ENCODE peak calls at places on chromosomes 5 and 9, in ten cellular contexts. D, A, U, L, B, V, T, M, E and F are unnamed samples.

GRCh38 chr5:108109059-108109458 is 272.8 kb downstream of the FBXL17 start:
- DNase-seq in D (no peak), A (no peak), U (no peak), L (no peak), B (no peak), V (no peak), T (no peak), M (no peak), E (no peak), F (no peak)

GRCh38 chr5:133907075-133907474 is 61.4 kb downstream of the C5orf15 start:
- DNase-seq in D (no peak), A (no peak), U (no peak), L (no peak), B (no peak), V (no peak), T (no peak), M (no peak), E (no peak), F (no peak)

GRCh38 chr9:98500337-98500919 is 208.3 kb downstream of the GABBR2 start:
- DNase-seq in D (no peak), A (no peak), U (peak), L (no peak), B (no peak), V (no peak), T (no peak), M (no peak), E (no peak), F (no peak)

GRCh38 chr5:117881426-117882230 is 1106.7 kb downstream of the DTWD2 start:
- DNase-seq in D (no peak), A (no peak), U (no peak), L (no peak), B (no peak), V (no peak), T (no peak), M (no peak), E (peak), F (no peak)

GRCh38 chr5:132268698-132269551 is 11.4 kb downstream of the PDLIM4 start:
- DNase-seq in D (no peak), A (no peak), U (no peak), L (peak), B (peak), V (no peak), T (peak), M (no peak), E (no peak), F (no peak)

GRCh38 chr5:1068204-1068894 is 43.5 kb downstream of the SLC12A7 start:
- DNase-seq in D (no peak), A (no peak), U (no peak), L (no peak), B (no peak), V (no peak), T (no peak), M (no peak), E (no peak), F (no peak)

GRCh38 chr9:134768332-134769083 is 112.1 kb upstream of the FCN2 start:
- DNase-seq in D (no peak), A (no peak), U (no peak), L (peak), B (no peak), V (no peak), T (no peak), M (no peak), E (peak), F (no peak)

GRCh38 chr9:128163027-128163515 is 3.0 kb downstream of the BBLN start:
- DNase-seq in D (no peak), A (no peak), U (peak), L (no peak), B (no peak), V (no peak), T (no peak), M (no peak), E (no peak), F (no peak)

GRCh38 chr5:135042595-135042994 is 8.6 kb upstream of the PITX1 start:
- DNase-seq in D (no peak), A (no peak), U (peak), L (no peak), B (no peak), V (no peak), T (no peak), M (no peak), E (no peak), F (no peak)

GRCh38 chr5:57753446-57753845 is 270.8 kb upstream of the ACTBL2 start:
- DNase-seq in D (no peak), A (no peak), U (no peak), L (no peak), B (no peak), V (peak), T (peak), M (no peak), E (no peak), F (no peak)

GRCh38 chr5:168337361-168337760 is 45.9 kb downstream of the WWC1 start:
- DNase-seq in D (no peak), A (no peak), U (no peak), L (no peak), B (no peak), V (no peak), T (no peak), M (no peak), E (no peak), F (no peak)

GRCh38 chr5:124252094-124252750 is 494.2 kb downstream of the ZNF608 start:
- DNase-seq in D (no peak), A (no peak), U (no peak), L (no peak), B (no peak), V (no peak), T (no peak), M (no peak), E (no peak), F (no peak)

GRCh38 chr5:10219068-10219467 is 30.6 kb downstream of the ATPSCKMT start:
- DNase-seq in D (no peak), A (no peak), U (no peak), L (no peak), B (no peak), V (no peak), T (no peak), M (no peak), E (no peak), F (no peak)

GRCh38 chr5:155943516-155944407 is 383.2 kb upstream of the SGCD start:
- DNase-seq in D (peak), A (peak), U (peak), L (no peak), B (peak), V (no peak), T (peak), M (peak), E (peak), F (no peak)

GRCh38 chr5:41921874-41922273 is 3.2 kb upstream of the FBXO4 start:
- DNase-seq in D (no peak), A (no peak), U (no peak), L (no peak), B (no peak), V (no peak), T (peak), M (no peak), E (no peak), F (no peak)

GRCh38 chr5:147530801-147531389 is 21.0 kb upstream of the DPYSL3 start:
- DNase-seq in D (no peak), A (peak), U (no peak), L (no peak), B (no peak), V (peak), T (peak), M (no peak), E (peak), F (no peak)

GRCh38 chr5:150036513-150036912 is 36.0 kb downstream of the HMGXB3 start:
- DNase-seq in D (no peak), A (peak), U (no peak), L (no peak), B (no peak), V (peak), T (peak), M (no peak), E (no peak), F (no peak)

GRCh38 chr9:11374961-11375360 is 762.2 kb upstream of the PTPRD start:
- DNase-seq in D (no peak), A (no peak), U (no peak), L (no peak), B (no peak), V (no peak), T (no peak), M (no peak), E (no peak), F (no peak)

GRCh38 chr5:149125386-149125891 is 15.9 kb upstream of the ABLIM3 start:
- DNase-seq in D (no peak), A (no peak), U (peak), L (no peak), B (no peak), V (no peak), T (peak), M (no peak), E (no peak), F (no peak)

GRCh38 chr5:176678584-176678983 is 31.3 kb downstream of the TSPAN17 start:
- DNase-seq in D (no peak), A (no peak), U (no peak), L (no peak), B (no peak), V (no peak), T (no peak), M (no peak), E (no peak), F (no peak)

GRCh38 chr5:109987970-109988369 is 298.2 kb downstream of the MAN2A1 start:
- DNase-seq in D (no peak), A (no peak), U (no peak), L (no peak), B (no peak), V (no peak), T (no peak), M (no peak), E (no peak), F (no peak)

GRCh38 chr5:170523129-170523497 is 19.3 kb downstream of the KCNIP1 start:
- DNase-seq in D (no peak), A (no peak), U (no peak), L (no peak), B (no peak), V (no peak), T (no peak), M (no peak), E (peak), F (no peak)

GRCh38 chr9:27333241-27334052 is 36.5 kb upstream of the EQTN start:
- DNase-seq in D (peak), A (peak), U (peak), L (peak), B (peak), V (peak), T (peak), M (peak), E (peak), F (peak)

GRCh38 chr9:108188482-108188881 is 667.3 kb downstream of the ACTL7B start:
- DNase-seq in D (no peak), A (no peak), U (no peak), L (no peak), B (no peak), V (no peak), T (no peak), M (no peak), E (no peak), F (no peak)

GRCh38 chr5:98656106-98656795 is 117.2 kb upstream of the RGMB start:
- DNase-seq in D (no peak), A (no peak), U (no peak), L (no peak), B (no peak), V (no peak), T (no peak), M (no peak), E (peak), F (no peak)

GRCh38 chr9:120183615-120184014 is 396.4 kb downstream of the CDK5RAP2 start:
- DNase-seq in D (no peak), A (no peak), U (peak), L (no peak), B (no peak), V (no peak), T (no peak), M (no peak), E (no peak), F (no peak)

GRCh38 chr5:55934117-55934613 is 60.6 kb downstream of the IL6ST start:
- DNase-seq in D (no peak), A (no peak), U (no peak), L (no peak), B (no peak), V (no peak), T (peak), M (no peak), E (no peak), F (no peak)

GRCh38 chr5:135535820-135536801 is at the start of gene NEUROG1:
- DNase-seq in D (peak), A (no peak), U (peak), L (no peak), B (no peak), V (no peak), T (no peak), M (no peak), E (no peak), F (no peak)

GRCh38 chr5:76521240-76521758 is 101.9 kb downstream of the F2RL2 start:
- DNase-seq in D (no peak), A (peak), U (no peak), L (no peak), B (peak), V (no peak), T (peak), M (no peak), E (no peak), F (no peak)

GRCh38 chr5:16493261-16493660 is 27.7 kb upstream of the ZNF622 start:
- DNase-seq in D (no peak), A (no peak), U (no peak), L (no peak), B (no peak), V (peak), T (peak), M (no peak), E (no peak), F (no peak)

GRCh38 chr9:2565676-2566340 is 55.8 kb upstream of the VLDLR start:
- DNase-seq in D (no peak), A (no peak), U (no peak), L (no peak), B (no peak), V (no peak), T (no peak), M (no peak), E (no peak), F (no peak)

GRCh38 chr5:111512026-111512405 is 319 bp downstream of the STARD4 start:
- DNase-seq in D (no peak), A (no peak), U (no peak), L (peak), B (no peak), V (no peak), T (no peak), M (no peak), E (no peak), F (no peak)

GRCh38 chr5:168114444-168115017 is 176.9 kb upstream of the WWC1 start:
- DNase-seq in D (peak), A (no peak), U (peak), L (no peak), B (peak), V (peak), T (peak), M (no peak), E (peak), F (no peak)

DNA sequence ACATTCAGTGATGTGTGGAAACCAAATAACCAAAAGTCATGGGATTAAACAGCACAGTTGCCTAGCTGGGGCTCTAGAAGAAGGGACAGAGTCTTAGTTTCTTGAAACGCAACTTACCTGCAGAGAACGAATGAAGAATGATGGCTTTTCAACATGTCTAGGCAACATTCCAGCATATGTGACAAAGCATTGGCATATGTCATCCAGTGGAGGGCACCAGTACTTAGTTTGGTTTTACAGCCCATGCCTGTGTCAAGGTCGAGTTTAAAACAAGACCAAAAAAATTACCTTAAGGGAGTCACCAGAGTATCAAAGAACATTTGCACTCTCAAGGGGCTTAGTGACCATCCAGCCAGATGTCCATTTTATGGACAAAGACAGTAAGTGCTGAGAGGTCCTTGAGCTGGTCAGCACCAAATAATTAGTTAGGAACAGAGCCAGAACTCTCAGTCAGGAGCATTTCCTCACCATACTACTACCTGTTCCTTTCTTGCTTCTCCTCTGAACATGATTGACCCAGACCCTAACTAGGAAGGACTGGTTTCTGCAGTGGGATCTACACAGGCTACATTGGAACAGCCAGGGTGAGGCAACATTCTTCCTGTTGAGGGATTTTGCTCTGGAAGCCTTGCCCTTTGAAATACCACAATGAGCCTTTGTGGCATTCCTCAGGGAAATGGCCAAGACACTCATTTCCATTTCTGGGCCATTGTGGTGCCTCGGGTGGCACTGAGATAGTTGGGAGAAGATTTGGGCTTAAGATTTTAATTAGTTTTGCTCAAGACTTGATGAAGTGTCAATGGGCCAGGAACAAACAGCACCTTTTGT is 75.4 kb upstream of the ANKH start:
- DNase-seq in D (no peak), A (no peak), U (no peak), L (no peak), B (peak), V (no peak), T (peak), M (no peak), E (no peak), F (peak)
- TF ChIP-seq CTCF in D (peak), A (peak), U (peak), L (peak), B (no peak), V (peak), T (peak), M (no peak), E (peak), F (peak)

GRCh38 chr9:87342743-87343142 is 154.9 kb upstream of the DAPK1 start:
- DNase-seq in D (no peak), A (no peak), U (no peak), L (no peak), B (no peak), V (no peak), T (no peak), M (peak), E (no peak), F (no peak)
- TF ChIP-seq CTCF in D (no peak), A (no peak), U (no peak), L (no peak), B (no peak), V (no peak), T (no peak), M (no peak), E (no peak), F (no peak)

DNA sequence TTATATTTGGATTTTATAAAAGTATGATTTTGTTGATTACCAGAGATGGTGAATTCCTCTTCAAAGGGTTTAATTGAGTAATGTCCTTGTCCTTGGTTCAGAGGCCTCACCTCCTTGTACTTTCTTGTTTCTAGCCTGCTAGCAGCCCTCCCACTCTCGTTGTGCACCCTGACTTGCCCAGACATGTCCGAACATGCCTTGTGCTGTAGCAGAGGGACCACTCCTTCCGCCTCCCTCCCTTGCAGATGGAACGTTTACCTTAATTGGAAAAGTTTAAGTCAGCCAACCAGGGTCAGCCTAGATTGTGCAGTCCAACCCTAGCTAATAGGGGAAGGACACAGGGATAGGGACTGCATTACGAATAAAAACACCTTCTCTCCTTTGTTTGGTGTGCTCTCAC is 406.9 kb upstream of the NMUR2 start:
- DNase-seq in D (no peak), A (no peak), U (peak), L (no peak), B (no peak), V (no peak), T (peak), M (no peak), E (no peak), F (no peak)
- TF ChIP-seq CTCF in D (no peak), A (no peak), U (no peak), L (no peak), B (no peak), V (no peak), T (no peak), M (no peak), E (no peak), F (no peak)

GRCh38 chr5:173397531-173397930 is 69.3 kb upstream of the STC2 start:
- DNase-seq in D (no peak), A (no peak), U (no peak), L (no peak), B (no peak), V (no peak), T (no peak), M (no peak), E (no peak), F (no peak)

GRCh38 chr5:173395257-173395932 is 67.2 kb upstream of the STC2 start:
- DNase-seq in D (no peak), A (peak), U (peak), L (no peak), B (no peak), V (no peak), T (peak), M (no peak), E (no peak), F (no peak)

GRCh38 chr5:173394701-173395100 is 66.5 kb upstream of the STC2 start:
- DNase-seq in D (no peak), A (no peak), U (no peak), L (no peak), B (no peak), V (no peak), T (no peak), M (no peak), E (no peak), F (no peak)

GRCh38 chr5:173395933-173396308 is 67.7 kb upstream of the STC2 start:
- DNase-seq in D (no peak), A (no peak), U (no peak), L (no peak), B (no peak), V (no peak), T (no peak), M (no peak), E (no peak), F (no peak)

GRCh38 chr5:173396311-173396993 is 68.2 kb upstream of the STC2 start:
- DNase-seq in D (peak), A (no peak), U (peak), L (no peak), B (no peak), V (no peak), T (no peak), M (no peak), E (peak), F (no peak)
- TF ChIP-seq CTCF in D (no peak), A (peak), U (peak), L (no peak), B (no peak), V (peak), T (peak), M (no peak), E (no peak), F (no peak)

DNA sequence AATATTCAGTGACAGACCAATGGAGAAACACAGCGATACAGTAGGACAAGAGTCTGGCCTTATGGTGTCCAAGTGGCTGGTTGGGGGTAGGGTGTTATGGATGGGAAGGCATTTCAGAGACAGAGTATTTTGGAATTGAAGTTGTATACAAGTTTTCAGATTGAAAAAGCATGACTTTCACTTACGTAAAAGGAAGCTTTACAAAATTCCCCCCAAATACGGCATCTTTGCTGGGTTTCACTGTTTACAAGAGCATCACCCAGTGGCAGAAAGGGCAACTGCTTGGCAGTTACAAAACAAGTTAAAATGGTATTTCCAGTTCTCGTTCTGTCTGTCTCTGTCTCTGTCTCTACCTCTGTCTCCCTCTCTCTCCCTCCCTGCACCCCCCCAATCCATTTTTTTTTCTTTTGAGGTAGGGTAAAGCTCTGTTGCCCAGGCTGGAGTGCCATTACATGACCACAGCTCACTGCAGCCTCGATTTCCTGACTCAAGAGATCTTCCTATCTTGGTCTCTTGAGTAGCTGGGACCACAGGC is 86.2 kb downstream of the PTPN3 start:
- DNase-seq in D (no peak), A (peak), U (peak), L (no peak), B (peak), V (no peak), T (no peak), M (no peak), E (no peak), F (no peak)
- TF ChIP-seq CTCF in D (peak), A (peak), U (peak), L (peak), B (peak), V (peak), T (peak), M (peak), E (peak), F (no peak)